ENCODE peak calls at places on chromosomes 3 and 15, in seven cellular contexts. N, B, H, V, Z, O and F are unnamed samples.

GRCh38 chr15:68384451-68385239 is 47.3 kb downstream of the ITGA11 start:
- DNase-seq in B (no peak), N (no peak), H (peak; percentile 89), V (peak; percentile 79), Z (peak; percentile 29), O (no peak), F (no peak)

GRCh38 chr3:152339881-152340505 is 71.3 kb downstream of the MBNL1 start:
- DNase-seq in V (no peak), Z (no peak), O (no peak), N (no peak), B (no peak), H (no peak), F (no peak)

GRCh38 chr15:80386151-80386550 is 18.0 kb upstream of the ARNT2 start:
- DNase-seq in N (no peak), O (no peak), V (no peak), B (no peak), H (no peak), Z (no peak), F (no peak)

GRCh38 chr15:64010719-64011118 is 35.6 kb downstream of the DAPK2 start:
- DNase-seq in B (no peak), H (peak; percentile 24), Z (no peak), O (no peak), V (peak; percentile 78), N (peak; percentile 98), F (no peak)

GRCh38 chr3:146638718-146639117 is 33.6 kb upstream of the PLSCR5 start:
- DNase-seq in H (peak; percentile 1), N (no peak), O (no peak), V (no peak), Z (no peak), B (no peak), F (no peak)

GRCh38 chr3:172249039-172249438 is 199.2 kb downstream of the GHSR start:
- DNase-seq in N (no peak), V (no peak), H (no peak), O (no peak), Z (no peak), B (no peak), F (no peak)

GRCh38 chr3:196537319-196537984 is 22.3 kb upstream of the SMCO1 start:
- DNase-seq in O (peak; percentile 67), N (peak; percentile 51), V (no peak), Z (no peak), H (no peak), B (no peak), F (no peak)

GRCh38 chr3:105829229-105829628 is 39.6 kb downstream of the CBLB start:
- DNase-seq in V (no peak), B (no peak), Z (no peak), N (no peak), O (no peak), H (no peak), F (no peak)

GRCh38 chr15:87032291-87032690 is 952.6 kb downstream of the AGBL1 start:
- DNase-seq in V (no peak), B (no peak), N (no peak), Z (no peak), H (no peak), O (no peak), F (no peak)

GRCh38 chr15:75921732-75922703 is 18.3 kb downstream of the FBXO22 start:
- DNase-seq in H (peak; percentile 77), N (peak; percentile 38), O (no peak), Z (no peak), V (peak; percentile 64), B (no peak), F (no peak)

GRCh38 chr3:33652736-33653135 is 65.3 kb downstream of the CLASP2 start:
- DNase-seq in B (no peak), Z (no peak), H (no peak), N (no peak), O (no peak), V (no peak), F (no peak)

GRCh38 chr3:59940690-59941089 is 890.9 kb upstream of the CFAP20DC start:
- DNase-seq in H (no peak), O (no peak), V (no peak), B (no peak), Z (no peak), N (no peak), F (no peak)

GRCh38 chr3:14548321-14548729 is 8.2 kb upstream of the GRIP2 start:
- DNase-seq in V (no peak), Z (no peak), H (peak; percentile 50), N (peak; percentile 60), B (no peak), O (peak; percentile 72), F (peak; percentile 43)

GRCh38 chr3:16430717-16431630 is 82.5 kb downstream of the RFTN1 start:
- DNase-seq in V (no peak), Z (no peak), H (no peak), O (no peak), N (peak; percentile 42), B (no peak), F (no peak)

GRCh38 chr15:44580105-44580504 is 43.2 kb downstream of the EIF3J start:
- DNase-seq in H (no peak), O (no peak), Z (no peak), N (no peak), B (no peak), V (no peak), F (no peak)

GRCh38 chr3:58630081-58630709 is 36.4 kb downstream of the FAM3D start:
- DNase-seq in H (peak; percentile 62), Z (peak; percentile 79), N (peak; percentile 51), O (peak; percentile 85), B (peak; percentile 45), V (peak; percentile 78), F (peak; percentile 68)

GRCh38 chr15:70033529-70034140 is 64.1 kb downstream of the TLE3 start:
- DNase-seq in V (no peak), O (peak; percentile 32), H (no peak), B (no peak), Z (no peak), N (no peak), F (no peak)

GRCh38 chr3:127375151-127375937 is 87.5 kb upstream of the PRR20G start:
- DNase-seq in V (no peak), B (no peak), O (no peak), N (no peak), Z (peak; percentile 55), H (no peak), F (no peak)

GRCh38 chr3:65904016-65904415 is 134.7 kb downstream of the MAGI1 start:
- DNase-seq in B (no peak), Z (no peak), N (no peak), O (no peak), H (no peak), V (no peak), F (no peak)

GRCh38 chr15:39586387-39587171 is 5.7 kb downstream of the THBS1 start:
- DNase-seq in H (peak; percentile 71), Z (no peak), B (no peak), O (no peak), N (no peak), V (no peak), F (no peak)

DNA sequence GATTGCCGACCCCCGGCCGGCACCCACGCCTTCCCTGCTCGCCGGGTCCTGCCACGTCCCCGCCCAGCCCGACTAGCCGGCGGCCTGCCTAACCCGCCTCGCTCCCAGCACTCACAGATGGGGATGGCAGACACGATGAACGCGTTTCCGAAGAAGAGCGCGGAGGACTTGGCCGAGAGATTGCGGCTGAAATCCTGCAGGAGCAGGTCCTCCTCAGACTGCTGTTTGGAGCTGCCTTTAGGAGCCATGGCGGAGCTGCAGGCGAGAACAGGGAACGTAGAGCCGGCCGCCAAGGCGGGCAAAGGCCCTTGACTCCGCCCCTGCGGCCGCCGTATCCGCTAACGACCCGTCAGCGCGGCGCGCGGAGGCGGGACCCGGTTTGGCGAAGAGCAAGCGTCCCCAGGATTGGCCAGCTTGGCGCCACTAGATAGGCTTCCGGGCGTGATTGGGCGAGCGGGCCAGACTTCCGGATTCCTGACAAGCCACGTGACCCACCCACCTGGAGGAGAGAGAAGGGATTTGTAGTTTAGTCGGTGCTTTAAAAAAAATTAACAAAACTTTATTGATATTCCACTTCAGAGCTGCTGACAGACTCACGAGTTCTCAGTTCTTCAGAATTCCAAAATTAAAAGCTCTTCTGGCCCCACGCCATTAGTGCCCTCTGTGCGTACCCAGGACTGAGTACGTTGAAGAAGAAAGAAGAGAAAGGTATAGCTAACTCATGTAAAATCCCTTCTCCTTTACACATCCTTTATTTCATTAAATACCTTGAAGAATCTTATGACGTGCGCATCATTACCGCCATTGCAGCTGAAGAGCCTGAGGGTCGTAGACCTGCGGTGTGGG is at the start of gene SSR3:
- DNase-seq in Z (peak; percentile 99), O (peak; percentile 97), B (peak; percentile 98), V (peak; percentile 100), H (peak; percentile 99), N (peak; percentile 100), F (peak; percentile 98)
- TF ChIP-seq CTCF in Z (peak; percentile 74), O (no peak), B (peak; percentile 49), V (no peak), H (no peak), N (no peak), F (peak; percentile 35)

GRCh38 chr15:72230197-72231065 is 559 bp downstream of the PKM start:
- DNase-seq in H (peak; percentile 92), V (peak; percentile 94), O (peak; percentile 93), Z (peak; percentile 91), B (peak; percentile 88), N (peak; percentile 88), F (peak; percentile 78)
- TF ChIP-seq CTCF in H (peak; percentile 4), V (no peak), O (no peak), Z (peak; percentile 12), B (no peak), N (no peak), F (no peak)

DNA sequence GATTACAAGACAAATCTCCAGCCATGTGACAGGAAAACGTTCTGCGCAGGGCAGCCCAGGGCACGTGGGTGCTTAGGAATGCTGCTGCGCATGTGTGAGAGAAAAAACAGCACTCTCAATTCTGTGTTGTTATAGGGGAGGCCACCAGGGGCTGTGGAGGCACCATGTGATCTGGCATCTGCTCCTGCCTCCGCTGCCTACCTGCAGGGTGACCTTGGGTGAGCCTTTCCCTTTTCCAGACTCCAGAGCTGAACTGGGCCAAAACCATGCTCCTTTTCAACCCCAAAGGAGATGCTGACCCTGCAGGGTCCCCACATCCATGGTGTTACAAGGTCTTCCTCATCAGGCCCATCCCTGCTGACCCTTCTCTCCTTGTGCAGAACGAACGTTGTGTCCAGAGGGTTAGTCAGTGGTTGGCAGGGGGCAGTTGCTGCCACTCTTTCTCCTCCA is 81.5 kb upstream of the RASGRF1 start:
- DNase-seq in O (no peak), V (peak; percentile 47), H (no peak), Z (peak; percentile 58), N (no peak), B (no peak), F (no peak)
- TF ChIP-seq CTCF in O (peak; percentile 25), V (no peak), H (no peak), Z (peak; percentile 46), N (no peak), B (no peak), F (peak; percentile 46)

DNA sequence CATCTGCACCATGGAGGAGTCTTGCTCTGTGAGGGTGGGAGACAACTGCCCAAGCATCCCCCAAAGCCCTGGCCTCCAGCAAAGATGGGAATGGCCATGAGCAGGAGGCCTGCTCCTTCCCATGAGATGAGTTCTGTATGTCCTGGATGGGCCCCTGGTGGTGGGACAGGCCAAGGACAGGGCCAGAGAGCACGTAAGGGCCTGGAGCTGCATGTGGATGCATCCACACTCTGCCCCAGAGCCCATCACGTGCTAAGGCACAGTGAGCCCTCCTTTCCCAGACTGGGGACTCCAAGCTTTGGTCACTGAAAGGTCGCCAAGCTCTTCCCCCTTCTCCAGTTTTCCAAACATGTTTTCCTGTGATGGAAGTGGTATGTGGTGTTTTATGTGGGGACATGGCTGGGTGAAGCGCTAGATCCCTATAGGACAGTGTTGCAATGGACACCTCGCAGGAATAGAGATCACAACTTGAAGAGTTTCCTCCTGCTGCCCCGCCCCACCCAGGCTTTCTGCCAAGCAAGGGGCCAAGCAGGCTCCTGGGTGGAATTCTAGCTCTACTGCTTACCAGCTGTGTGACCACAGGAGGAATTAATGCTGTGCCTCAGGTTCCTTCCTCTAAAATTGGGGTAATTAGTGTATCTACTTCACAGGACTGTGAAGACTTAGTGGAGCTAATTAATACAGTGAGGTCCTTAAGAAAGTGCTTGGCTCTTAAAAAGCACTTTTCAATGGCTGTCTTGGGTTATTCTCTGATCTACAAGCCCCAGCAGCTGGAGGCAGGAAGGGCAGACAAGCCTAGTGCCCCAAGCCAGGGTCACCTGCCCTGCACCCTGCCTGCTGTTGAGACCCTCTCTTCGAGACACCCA is 106.4 kb upstream of the RPL32 start:
- DNase-seq in N (no peak), B (no peak), O (no peak), V (no peak), Z (no peak), H (peak; percentile 24), F (no peak)
- TF ChIP-seq CTCF in N (peak; percentile 4), B (no peak), O (no peak), V (peak; percentile 10), Z (peak; percentile 45), H (peak; percentile 9), F (peak; percentile 20)